ENCODE peak calls at places on chromosomes 13 and 19, in five cellular contexts. M is heart right ventricle, U is lung, A is RWPE2, R is IMR-90. W is an unnamed sample.
A peak's percentile ranks its signal among the peaks of the same experiment; 100 is the strongest.

GRCh38 chr19:35566738-35567137 is 3.3 kb upstream of the ATP4A start:
- DNase-seq in A (no peak), U (no peak), M (no peak), R (no peak), W (no peak)

GRCh38 chr19:4606921-4607678 is 32.2 kb upstream of the TNFAIP8L1 start:
- DNase-seq in A (no peak), R (no peak), U (no peak), M (peak; percentile 74), W (peak; percentile 66)

GRCh38 chr13:22357132-22357531 is 686.3 kb downstream of the FGF9 start:
- DNase-seq in M (peak; percentile 38), R (no peak), U (no peak), A (no peak), W (no peak)

GRCh38 chr13:113897161-113897560 is 33.3 kb upstream of the GAS6 start:
- DNase-seq in U (peak; percentile 27), M (no peak), R (peak; percentile 98), A (peak; percentile 94), W (no peak)

GRCh38 chr13:66353664-66354063 is 876.5 kb downstream of the PCDH9 start:
- DNase-seq in M (no peak), R (no peak), A (no peak), U (no peak), W (no peak)

GRCh38 chr13:23674795-23675640 is 104.8 kb downstream of the TNFRSF19 start:
- DNase-seq in A (no peak), M (no peak), R (peak; percentile 99), U (no peak), W (no peak)

GRCh38 chr13:46901721-46902120 is 4.9 kb upstream of the HTR2A start:
- DNase-seq in M (no peak), R (no peak), U (no peak), A (no peak), W (no peak)

GRCh38 chr13:26025771-26026170 is 26.0 kb downstream of the SHISA2 start:
- DNase-seq in R (no peak), U (no peak), M (no peak), A (no peak), W (no peak)

GRCh38 chr19:17079710-17080440 is 4.3 kb downstream of the MYO9B start:
- DNase-seq in M (peak; percentile 76), R (peak; percentile 99), A (peak; percentile 90), U (peak; percentile 60), W (peak; percentile 62)

GRCh38 chr19:55384576-55385235 is 614 bp upstream of the TMEM238 start:
- DNase-seq in A (no peak), U (peak; percentile 46), R (no peak), M (no peak), W (peak; percentile 34)

GRCh38 chr19:40089462-40089861 is 1.3 kb downstream of the ZNF780A start:
- DNase-seq in A (no peak), R (peak; percentile 8), M (peak; percentile 43), U (no peak), W (no peak)

GRCh38 chr13:94195715-94196114 is 283.8 kb downstream of the DCT start:
- DNase-seq in U (no peak), A (no peak), M (no peak), R (peak; percentile 96), W (no peak)

GRCh38 chr19:6402834-6403608 is 10.1 kb upstream of the GTF2F1 start:
- DNase-seq in U (no peak), M (no peak), R (peak; percentile 52), A (no peak), W (peak; percentile 74)

GRCh38 chr19:49188626-49189200 is 31.1 kb downstream of the TRPM4 start:
- DNase-seq in R (no peak), U (no peak), A (no peak), M (no peak), W (no peak)

GRCh38 chr19:4732680-4733114 is 9.1 kb upstream of the DPP9 start:
- DNase-seq in M (peak; percentile 44), A (no peak), U (peak; percentile 55), R (peak; percentile 57), W (peak; percentile 24)

GRCh38 chr19:13884726-13885591 is 8.0 kb downstream of the NANOS3 start:
- DNase-seq in A (no peak), U (no peak), M (no peak), R (no peak), W (peak; percentile 67)

GRCh38 chr19:42214810-42215209 is 2.7 kb downstream of the DEDD2 start:
- DNase-seq in M (no peak), U (no peak), A (no peak), R (no peak), W (no peak)

GRCh38 chr19:38213911-38214625 is 10.0 kb downstream of the DPF1 start:
- DNase-seq in A (no peak), U (no peak), M (no peak), R (peak; percentile 61), W (peak; percentile 27)

GRCh38 chr13:77379508-77379907 is 52.6 kb upstream of the MYCBP2 start:
- DNase-seq in R (no peak), A (no peak), M (no peak), U (no peak), W (no peak)

GRCh38 chr19:55099557-55100506 is 17.6 kb downstream of the PPP1R12C start:
- DNase-seq in R (no peak), M (peak; percentile 66), U (no peak), A (no peak), W (no peak)

GRCh38 chr19:29576043-29576442 is 30.0 kb upstream of the POP4 start:
- DNase-seq in U (no peak), M (no peak), A (no peak), R (peak; percentile 10), W (no peak)

GRCh38 chr13:32889986-32890565 is 126.1 kb upstream of the KL start:
- DNase-seq in A (no peak), M (no peak), R (no peak), U (no peak), W (no peak)

GRCh38 chr13:51865838-51866237 is 4.1 kb downstream of the CCDC70 start:
- DNase-seq in A (no peak), M (no peak), U (no peak), R (no peak), W (no peak)

GRCh38 chr19:7869453-7869909 is 4.7 kb downstream of the PRR36 start:
- DNase-seq in A (peak; percentile 75), U (peak; percentile 64), R (peak; percentile 28), M (peak; percentile 30), W (peak; percentile 51)

GRCh38 chr19:7868671-7869452 is 5.3 kb downstream of the PRR36 start:
- DNase-seq in R (peak; percentile 44), M (peak; percentile 53), U (peak; percentile 66), A (peak; percentile 83), W (peak; percentile 82)

GRCh38 chr19:7871280-7871529 is 3.0 kb downstream of the PRR36 start:
- DNase-seq in M (no peak), R (no peak), A (no peak), U (no peak), W (no peak)

GRCh38 chr19:7870571-7871279 is 3.5 kb downstream of the PRR36 start:
- DNase-seq in M (peak; percentile 33), R (no peak), U (peak; percentile 65), A (peak; percentile 93), W (peak; percentile 33)

DNA sequence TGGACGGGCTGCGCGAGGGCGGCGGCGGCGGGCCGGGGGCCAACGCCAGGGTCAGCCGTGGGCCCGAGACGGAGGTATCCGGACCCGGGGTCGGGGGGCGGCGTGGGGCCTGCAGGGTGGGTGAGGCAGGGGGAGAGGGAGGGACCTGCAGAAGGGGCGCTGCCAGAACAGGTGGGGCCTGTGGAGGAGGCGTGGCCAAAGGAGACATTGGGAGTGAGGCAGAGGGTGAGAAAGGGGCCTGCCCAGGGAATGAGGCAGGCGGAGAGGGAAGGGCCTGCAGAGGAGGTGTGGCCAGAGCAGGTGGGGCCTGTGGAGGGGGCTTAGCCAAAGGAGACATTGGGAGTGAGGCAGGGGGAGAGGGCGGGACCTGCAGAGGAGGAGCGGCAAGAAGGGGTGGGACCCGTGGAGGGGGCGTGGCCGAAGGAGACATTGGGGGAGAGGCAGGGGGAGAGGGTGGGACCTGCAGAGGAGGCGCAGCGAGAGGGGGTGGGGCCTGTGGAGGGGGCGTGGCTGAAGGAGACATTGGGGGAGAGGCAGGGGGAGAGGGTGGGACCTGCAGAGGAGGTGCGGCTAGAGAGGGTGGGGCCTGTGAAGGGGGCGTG is 4.2 kb downstream of the PRR36 start:
- DNase-seq in M (peak; percentile 29), A (peak; percentile 87), R (peak; percentile 8), U (no peak), W (peak; percentile 32)
- H3K27ac ChIP-seq in M (no peak overlapping the region), A (no peak overlapping the region), R (no peak overlapping the region), U (no peak overlapping the region), W (no peak overlapping the region)

GRCh38 chr19:9052894-9053293 is 34.0 kb upstream of the OR1M1 start:
- DNase-seq in R (no peak), A (no peak), U (no peak), M (no peak), W (no peak)

GRCh38 chr19:9057505-9058258 is 29.2 kb upstream of the OR1M1 start:
- DNase-seq in A (no peak), R (no peak), U (no peak), M (no peak), W (no peak)

GRCh38 chr19:9054207-9054606 is 32.7 kb upstream of the OR1M1 start:
- DNase-seq in U (no peak), M (no peak), A (no peak), R (no peak), W (no peak)

GRCh38 chr19:9060559-9061340 is 26.1 kb upstream of the OR1M1 start:
- DNase-seq in A (no peak), U (no peak), M (no peak), R (no peak), W (peak; percentile 31)

GRCh38 chr19:9054768-9055167 is 32.1 kb upstream of the OR1M1 start:
- DNase-seq in M (no peak), R (no peak), U (no peak), A (no peak), W (no peak)
- H3K27ac ChIP-seq in M (no peak overlapping the region), R (no peak overlapping the region), U (no peak overlapping the region), A (peak overlapping the region; percentile 42), W (no peak overlapping the region)

DNA sequence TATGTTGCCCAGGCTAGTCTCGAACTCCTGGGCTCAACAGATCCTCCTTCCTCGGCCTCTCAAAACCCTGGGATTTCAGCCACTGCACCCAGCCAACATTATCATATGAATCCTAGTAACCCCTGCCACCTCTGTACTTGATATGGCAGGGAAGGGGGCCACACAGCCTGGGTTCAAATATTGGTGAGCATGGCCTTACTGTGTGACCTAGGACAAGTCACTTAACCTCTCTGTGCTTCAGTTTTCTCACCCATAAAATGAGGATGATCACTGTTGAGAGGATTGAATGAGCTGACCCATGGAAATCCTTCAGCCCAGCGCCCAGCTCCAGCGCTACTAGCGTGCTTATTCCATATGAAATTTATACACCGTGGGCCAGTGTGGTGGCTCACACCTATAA is 3.6 kb upstream of the COMP start:
- DNase-seq in U (no peak), A (no peak), R (no peak), M (no peak), W (no peak)
- H3K27ac ChIP-seq in U (no peak overlapping the region), A (no peak overlapping the region), R (no peak overlapping the region), M (no peak overlapping the region), W (no peak overlapping the region)

DNA sequence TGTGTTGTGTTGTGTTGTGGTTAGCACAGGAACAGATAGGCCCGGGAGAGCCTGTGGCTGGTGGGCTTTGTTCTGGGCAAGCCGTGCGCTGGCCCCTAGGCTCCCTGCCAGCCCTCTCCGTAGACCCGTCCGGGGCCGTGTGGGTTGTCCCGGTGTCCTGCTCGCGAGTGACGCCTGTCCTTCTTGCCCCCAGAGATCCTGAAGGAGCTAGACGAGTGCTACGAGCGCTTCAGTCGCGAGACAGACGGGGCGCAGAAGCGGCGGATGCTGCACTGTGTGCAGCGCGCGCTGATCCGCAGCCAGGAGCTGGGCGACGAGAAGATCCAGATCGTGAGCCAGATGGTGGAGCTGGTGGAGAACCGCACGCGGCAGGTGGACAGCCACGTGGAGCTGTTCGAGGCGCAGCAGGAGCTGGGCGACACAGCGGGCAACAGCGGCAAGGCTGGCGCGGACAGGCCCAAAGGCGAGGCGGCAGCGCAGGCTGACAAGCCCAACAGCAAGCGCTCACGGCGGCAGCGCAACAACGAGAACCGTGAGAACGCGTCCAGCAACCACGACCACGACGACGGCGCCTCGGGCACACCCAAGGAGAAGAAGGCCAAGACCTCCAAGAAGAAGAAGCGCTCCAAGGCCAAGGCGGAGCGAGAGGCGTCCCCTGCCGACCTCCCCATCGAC is 5.7 kb downstream of the ING1 start:
- DNase-seq in R (no peak), A (no peak), M (no peak), U (no peak), W (no peak)
- H3K27ac ChIP-seq in R (no peak overlapping the region), A (no peak overlapping the region), M (no peak overlapping the region), U (no peak overlapping the region), W (no peak overlapping the region)